ENCODE peak calls at places on chromosomes 6 and 20, in five cellular contexts. O is endothelial cell; G is D341Med; B is mucosa of gallbladder; C is activated CD8-positive, alpha-beta memory T cell treated with anti-CD3 and anti-CD28 coated beads for 48 hours. D is an unnamed sample.

GRCh38 chr20:62595069-62595468 is 47.2 kb upstream of the SLCO4A1 start:
- DNase-seq in O (no peak), G (no peak), B (no peak), C (no peak), D (no peak)

GRCh38 chr6:23454090-23454998 is 671.7 kb upstream of the NRSN1 start:
- DNase-seq in O (no peak), G (peak), B (no peak), C (no peak), D (no peak)

GRCh38 chr20:32304121-32304520 is 26.7 kb downstream of the KIF3B start:
- DNase-seq in O (no peak), G (no peak), B (no peak), C (no peak), D (no peak)

GRCh38 chr6:158143700-158144099 is 24.4 kb downstream of the SERAC1 start:
- DNase-seq in O (peak), G (no peak), B (no peak), C (no peak), D (no peak)

GRCh38 chr6:5992551-5993225 is 14.0 kb downstream of the NRN1 start:
- DNase-seq in O (peak), G (no peak), B (no peak), C (no peak), D (no peak)

GRCh38 chr20:8078528-8078914 is 53.5 kb upstream of the PLCB1 start:
- DNase-seq in O (no peak), G (no peak), B (no peak), C (no peak), D (no peak)

GRCh38 chr20:41769650-41770049 is 151.5 kb upstream of the CHD6 start:
- DNase-seq in O (no peak), G (no peak), B (no peak), C (no peak), D (peak)

GRCh38 chr6:2498224-2498623 is 252.5 kb downstream of the MYLK4 start:
- DNase-seq in O (no peak), G (no peak), B (no peak), C (no peak), D (no peak)

GRCh38 chr6:103798166-103798565 is 1061.6 kb downstream of the HACE1 start:
- DNase-seq in O (no peak), G (no peak), B (no peak), C (no peak), D (no peak)

GRCh38 chr6:135938588-135939215 is 87.2 kb downstream of the PDE7B start:
- DNase-seq in O (no peak), G (peak), B (no peak), C (no peak), D (no peak)

GRCh38 chr6:30883743-30884520 is at the start of gene DDR1:
- DNase-seq in O (no peak), G (no peak), B (peak), C (no peak), D (peak)

D was measured in T47D.